ENCODE peak calls at places on chromosome 4, in five cellular contexts. B, I, Z, M and P are unnamed samples.

GRCh38 chr4:10075158-10075863 is 41.3 kb downstream of the WDR1 start:
- DNase-seq in M (no peak), Z (no peak), I (no peak), B (no peak), P (no peak)

GRCh38 chr4:6391852-6392188 is 80.6 kb downstream of the PPP2R2C start:
- DNase-seq in Z (no peak), I (no peak), B (no peak), M (no peak), P (no peak)

GRCh38 chr4:76960014-76960413 is 10.5 kb downstream of the SEPTIN11 start:
- DNase-seq in Z (no peak), M (no peak), I (no peak), B (no peak), P (peak; percentile 47)

GRCh38 chr4:7013171-7013570 is 30.0 kb upstream of the TADA2B start:
- DNase-seq in Z (no peak), M (no peak), I (no peak), B (no peak), P (no peak)

GRCh38 chr4:185671041-185671440 is 135.7 kb upstream of the PDLIM3 start:
- DNase-seq in I (no peak), M (no peak), B (no peak), Z (no peak), P (no peak)

GRCh38 chr4:158458271-158458895 is 63.3 kb upstream of the RXFP1 start:
- DNase-seq in Z (no peak), I (no peak), B (no peak), M (no peak), P (no peak)

GRCh38 chr4:94390804-94391410 is 48.3 kb upstream of the HPGDS start:
- DNase-seq in Z (no peak), B (no peak), I (peak; percentile 4), M (no peak), P (peak; percentile 49)

GRCh38 chr4:141192564-141192963 is 28.1 kb upstream of the ZNF330 start:
- DNase-seq in I (no peak), B (no peak), M (no peak), Z (no peak), P (no peak)